ENCODE peak calls at places on chromosomes 4 and X, in four cellular contexts. E, V, O and Q are unnamed samples.

GRCh38 chr4:98510757-98511517 is 147.5 kb downstream of the TSPAN5 start:
- DNase-seq in E (peak; percentile 72), V (no peak), O (no peak), Q (peak; percentile 81)

GRCh38 chr4:22653752-22654151 is 39.0 kb upstream of the GBA3 start:
- DNase-seq in E (no peak), V (no peak), O (no peak), Q (no peak)

GRCh38 chr4:153018716-153019115 is 82.6 kb downstream of the FHDC1 start:
- DNase-seq in E (no peak), V (no peak), O (no peak), Q (no peak)

GRCh38 chrX:139881572-139881971 is 51.3 kb downstream of the ATP11C start:
- DNase-seq in E (peak; percentile 69), V (no peak), O (no peak), Q (peak; percentile 29)

GRCh38 chr4:165448700-165449099 is 69.9 kb downstream of the CPE start:
- DNase-seq in E (no peak), V (no peak), O (no peak), Q (no peak)

GRCh38 chr4:167290684-167291083 is 56.4 kb upstream of the SPOCK3 start:
- DNase-seq in E (peak; percentile 14), V (no peak), O (no peak), Q (no peak)

GRCh38 chr4:54082168-54082567 is 17.8 kb upstream of the CHIC2 start:
- DNase-seq in E (peak; percentile 98), V (peak; percentile 49), O (no peak), Q (peak; percentile 99)

GRCh38 chrX:1134976-1135375 is 77.5 kb downstream of the CRLF2 start:
- DNase-seq in E (no peak), V (no peak), O (no peak), Q (no peak)

GRCh38 chrX:149398027-149398426 is 107.1 kb downstream of the IDS start:
- DNase-seq in E (no peak), V (no peak), O (no peak), Q (no peak)

GRCh38 chrX:101409043-101409442 is 1.0 kb downstream of the HNRNPH2 start:
- DNase-seq in E (peak; percentile 32), V (no peak), O (no peak), Q (no peak)

GRCh38 chr4:158535130-158535614 is 13.5 kb downstream of the RXFP1 start:
- DNase-seq in E (peak; percentile 55), V (no peak), O (no peak), Q (peak; percentile 88)

GRCh38 chr4:112352736-112353135 is 55.6 kb downstream of the ALPK1 start:
- DNase-seq in E (no peak), V (no peak), O (no peak), Q (no peak)

GRCh38 chrX:46653482-46653881 is 79.9 kb downstream of the CHST7 start:
- DNase-seq in E (no peak), V (peak; percentile 6), O (no peak), Q (no peak)

GRCh38 chrX:74774988-74775387 is 150.3 kb downstream of the NEXMIF start:
- DNase-seq in E (no peak), V (no peak), O (no peak), Q (no peak)

GRCh38 chr4:138193963-138194362 is 48.2 kb downstream of the SLC7A11 start:
- DNase-seq in E (no peak), V (no peak), O (no peak), Q (no peak)

GRCh38 chr4:94452476-94453300 is 946 bp downstream of the PDLIM5 start:
- DNase-seq in E (peak; percentile 88), V (peak; percentile 91), O (peak; percentile 85), Q (peak; percentile 77)

GRCh38 chr4:172521171-172521570 is 647.4 kb upstream of the GALNT7 start:
- DNase-seq in E (no peak), V (no peak), O (no peak), Q (no peak)

GRCh38 chr4:143701365-143701764 is 890 bp upstream of the FREM3 start:
- DNase-seq in E (no peak), V (peak; percentile 3), O (no peak), Q (no peak)

GRCh38 chr4:16496501-16496900 is 270.2 kb upstream of the TAPT1 start:
- DNase-seq in E (peak; percentile 22), V (no peak), O (no peak), Q (peak; percentile 30)

GRCh38 chrX:86914569-86914968 is 603.0 kb upstream of the KLHL4 start:
- DNase-seq in E (no peak), V (no peak), O (no peak), Q (no peak)

GRCh38 chr4:168615294-168615693 is 118.4 kb downstream of the PALLD start:
- DNase-seq in E (no peak), V (no peak), O (no peak), Q (no peak)

GRCh38 chr4:165343353-165344191 is 16.1 kb downstream of the MSMO1 start:
- DNase-seq in E (no peak), V (peak; percentile 42), O (no peak), Q (no peak)

GRCh38 chr4:15938182-15938581 is 358 bp downstream of the FGFBP1 start:
- DNase-seq in E (no peak), V (peak; percentile 92), O (no peak), Q (peak; percentile 92)

GRCh38 chr4:154335588-154335987 is 156.0 kb downstream of the DCHS2 start:
- DNase-seq in E (no peak), V (no peak), O (no peak), Q (no peak)

GRCh38 chrX:131830400-131831184 is 192.5 kb upstream of the STK26 start:
- DNase-seq in E (peak; percentile 89), V (peak; percentile 62), O (peak; percentile 34), Q (no peak)

GRCh38 chr4:138499627-138500026 is 257.5 kb upstream of the SLC7A11 start:
- DNase-seq in E (no peak), V (no peak), O (no peak), Q (no peak)

GRCh38 chr4:8922481-8922880 is 50.8 kb upstream of the HMX1 start:
- DNase-seq in E (no peak), V (no peak), O (no peak), Q (no peak)

GRCh38 chr4:153465922-153466636 is at the start of gene TMEM131L:
- DNase-seq in E (peak; percentile 71), V (peak; percentile 74), O (peak; percentile 77), Q (peak; percentile 59)

GRCh38 chrX:138748480-138748879 is 37.0 kb upstream of the FGF13 start:
- DNase-seq in E (no peak), V (no peak), O (no peak), Q (no peak)

GRCh38 chrX:44572340-44572938 is 29.8 kb upstream of the FUNDC1 start:
- DNase-seq in E (no peak), V (no peak), O (no peak), Q (no peak)
- H3K4me1 ChIP-seq in E (no peaks in the 10 kb centered on the region), V (no peaks in the 10 kb centered on the region), O (no peaks in the 10 kb centered on the region), Q (no peaks in the 10 kb centered on the region)

GRCh38 chrX:40651620-40652223 is 4.4 kb upstream of the CXorf38 start:
- DNase-seq in E (peak; percentile 58), V (peak; percentile 78), O (peak; percentile 15), Q (no peak)

GRCh38 chrX:40647307-40648197 is at the start of gene CXorf38:
- DNase-seq in E (peak; percentile 80), V (peak; percentile 92), O (peak; percentile 92), Q (peak; percentile 58)

GRCh38 chrX:40644175-40644574 is 3.2 kb downstream of the CXorf38 start:
- DNase-seq in E (peak; percentile 36), V (no peak), O (no peak), Q (no peak)

GRCh38 chrX:40644821-40645358 is 2.5 kb downstream of the CXorf38 start:
- DNase-seq in E (peak; percentile 79), V (peak; percentile 76), O (peak; percentile 14), Q (peak; percentile 21)

DNA sequence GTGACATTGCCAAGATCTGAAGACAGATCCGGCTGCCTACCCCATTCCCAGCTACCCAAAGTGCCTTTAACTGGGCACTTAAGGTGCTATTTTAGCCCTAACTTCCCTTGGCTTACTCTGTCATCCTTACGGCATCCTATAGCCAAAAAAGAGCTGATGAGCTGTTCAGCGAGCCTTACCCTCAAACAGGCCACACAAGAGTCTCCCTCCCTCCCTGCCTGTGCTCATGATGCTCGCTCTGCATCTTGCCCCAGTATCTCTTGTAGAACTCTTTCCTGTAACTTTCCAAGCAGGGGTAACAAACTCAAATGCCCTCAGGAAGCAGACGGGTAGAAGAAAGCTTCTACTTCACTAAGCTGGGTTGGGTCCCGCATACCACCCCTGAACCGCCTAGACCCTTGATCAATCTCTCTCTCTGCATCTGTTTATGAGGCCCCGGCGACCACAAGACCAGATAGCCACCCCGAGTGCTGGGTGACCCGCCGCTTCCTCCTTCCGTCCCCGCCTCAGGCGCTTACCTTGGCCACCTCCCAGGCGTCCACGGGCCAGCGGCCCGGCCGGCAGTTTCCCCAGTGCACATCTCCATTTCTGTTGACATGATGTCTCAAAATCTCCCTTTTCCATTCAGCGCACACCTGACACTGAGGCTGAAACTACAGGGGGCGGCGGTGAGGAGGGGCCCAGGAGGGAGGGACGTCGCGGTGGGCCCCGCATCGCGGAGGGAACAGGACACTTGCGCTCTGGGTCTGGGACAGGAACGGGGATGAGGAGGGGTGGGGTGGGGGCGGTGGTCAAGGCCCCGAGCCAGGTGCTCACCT is 663 bp downstream of the CXorf38 start:
- DNase-seq in E (peak; percentile 31), V (peak; percentile 56), O (peak; percentile 39), Q (no peak)
- H3K4me1 ChIP-seq in E (peaks cover 4% of the 10 kb centered on the region), V (peaks cover 4% of the 10 kb centered on the region), O (peaks cover 18% of the 10 kb centered on the region), Q (peaks cover 11% of the 10 kb centered on the region)

GRCh38 chr4:76980280-76980679 is 30.7 kb downstream of the SEPTIN11 start:
- DNase-seq in E (no peak), V (no peak), O (no peak), Q (no peak)
- H3K4me1 ChIP-seq in E (peaks cover 14% of the 10 kb centered on the region), V (peaks cover 34% of the 10 kb centered on the region), O (peaks cover under 1% of the 10 kb centered on the region), Q (peaks cover 10% of the 10 kb centered on the region)

GRCh38 chrX:66014560-66014959 is 25.3 kb downstream of the VSIG4 start:
- DNase-seq in E (no peak), V (no peak), O (no peak), Q (no peak)

GRCh38 chrX:66012094-66012534 is 27.8 kb downstream of the VSIG4 start:
- DNase-seq in E (no peak), V (no peak), O (no peak), Q (no peak)

GRCh38 chrX:66014084-66014483 is 25.8 kb downstream of the VSIG4 start:
- DNase-seq in E (no peak), V (no peak), O (no peak), Q (no peak)

GRCh38 chrX:66015152-66015827 is 24.6 kb downstream of the VSIG4 start:
- DNase-seq in E (no peak), V (peak; percentile 17), O (peak; percentile 9), Q (no peak)

DNA sequence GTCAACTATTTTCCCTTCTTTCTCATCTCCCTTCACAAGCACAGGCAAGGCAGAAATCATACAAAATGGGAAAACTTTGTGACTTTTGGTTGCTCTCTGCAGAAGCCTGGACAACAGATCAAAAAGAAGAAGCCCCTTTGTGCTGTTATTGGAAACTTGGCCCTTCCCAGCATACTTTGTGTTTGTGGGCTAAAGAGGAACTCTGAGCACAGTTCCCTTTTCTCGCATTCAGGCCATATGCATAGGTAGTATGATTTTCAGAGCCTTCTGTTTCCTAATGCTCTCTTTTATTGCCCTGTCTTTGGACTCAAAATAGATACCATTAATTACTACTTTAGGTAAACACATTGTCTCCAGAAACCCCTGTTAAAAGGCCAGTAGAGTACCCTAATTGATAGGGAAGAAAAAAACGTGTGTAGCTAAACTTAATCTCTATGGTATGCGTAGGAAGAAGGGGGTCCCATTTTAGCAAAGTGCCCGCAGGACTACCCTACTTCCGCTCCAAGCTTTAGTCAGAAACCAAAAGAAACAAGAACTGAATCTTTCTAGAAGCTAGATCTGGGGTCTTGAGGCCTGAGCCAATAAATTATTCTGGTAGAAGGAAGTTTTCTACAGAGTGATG is 26.6 kb downstream of the VSIG4 start:
- DNase-seq in E (no peak), V (no peak), O (no peak), Q (no peak)
- H3K4me1 ChIP-seq in E (no peaks in the 10 kb centered on the region), V (no peaks in the 10 kb centered on the region), O (no peaks in the 10 kb centered on the region), Q (no peaks in the 10 kb centered on the region)